ENCODE peak calls at places on chromosomes 16 and 17, in seven cellular contexts. H, R, L, S, U, V and D are unnamed samples.

GRCh38 chr17:50794361-50794760 is 27.0 kb upstream of the ANKRD40CL start:
- DNase-seq in H (no peak), R (no peak), L (no peak), S (no peak), U (no peak), V (no peak), D (no peak)

GRCh38 chr17:70110443-70110880 is 35.4 kb downstream of the KCNJ16 start:
- DNase-seq in H (no peak), R (no peak), L (no peak), S (no peak), U (no peak), V (no peak), D (peak; percentile 93)

GRCh38 chr16:56277040-56277439 is 85.8 kb downstream of the GNAO1 start:
- DNase-seq in H (no peak), R (peak; percentile 9), L (no peak), S (no peak), U (no peak), V (no peak), D (no peak)

GRCh38 chr16:74580828-74581227 is 26.1 kb downstream of the GLG1 start:
- DNase-seq in H (no peak), R (no peak), L (no peak), S (no peak), U (no peak), V (no peak), D (no peak)

GRCh38 chr17:34706029-34706428 is 126.6 kb downstream of the TMEM132E start:
- DNase-seq in H (no peak), R (no peak), L (peak; percentile 13), S (no peak), U (no peak), V (no peak), D (no peak)

GRCh38 chr16:83967838-83968482 is at the start of gene NECAB2:
- DNase-seq in H (no peak), R (peak; percentile 41), L (peak; percentile 62), S (no peak), U (peak; percentile 74), V (no peak), D (no peak)

GRCh38 chr17:70869402-70870085 is 700.2 kb downstream of the KCNJ2 start:
- DNase-seq in H (no peak), R (no peak), L (no peak), S (no peak), U (no peak), V (no peak), D (no peak)

GRCh38 chr17:61157246-61157887 is 242.3 kb upstream of the TBX2 start:
- DNase-seq in H (no peak), R (peak; percentile 42), L (no peak), S (no peak), U (no peak), V (no peak), D (no peak)

GRCh38 chr16:17827313-17827712 is 356.6 kb upstream of the XYLT1 start:
- DNase-seq in H (no peak), R (no peak), L (no peak), S (no peak), U (no peak), V (no peak), D (no peak)

GRCh38 chr16:71426069-71426879 is 15.6 kb downstream of the TLE7 start:
- DNase-seq in H (no peak), R (peak; percentile 97), L (no peak), S (no peak), U (no peak), V (no peak), D (peak; percentile 57)

GRCh38 chr16:89498839-89499238 is 8.5 kb upstream of the ANKRD11 start:
- DNase-seq in H (peak; percentile 81), R (no peak), L (no peak), S (peak; percentile 37), U (no peak), V (no peak), D (no peak)

GRCh38 chr17:27491713-27492190 is 35.5 kb downstream of the KSR1 start:
- DNase-seq in H (no peak), R (no peak), L (no peak), S (no peak), U (no peak), V (no peak), D (no peak)

GRCh38 chr17:69684251-69684650 is 269.8 kb downstream of the MAP2K6 start:
- DNase-seq in H (no peak), R (no peak), L (no peak), S (no peak), U (no peak), V (no peak), D (no peak)

GRCh38 chr16:81179219-81179618 is 59.3 kb upstream of the BCO1 start:
- DNase-seq in H (no peak), R (no peak), L (no peak), S (no peak), U (no peak), V (no peak), D (no peak)

GRCh38 chr17:78717431-78717980 is 64.6 kb downstream of the CYTH1 start:
- DNase-seq in H (peak; percentile 28), R (peak; percentile 74), L (no peak), S (no peak), U (no peak), V (no peak), D (no peak)
- H3K4me3 ChIP-seq in H (peak overlapping the region; percentile 28), R (peak overlapping the region; percentile 42), L (peak overlapping the region; percentile 15), S (no peak overlapping the region), U (peak overlapping the region; percentile 36), V (peak overlapping the region; percentile 53), D (peak overlapping the region; percentile 60)

GRCh38 chr17:8439681-8440080 is 4.0 kb downstream of the NDEL1 start:
- DNase-seq in H (no peak), R (no peak), L (no peak), S (no peak), U (no peak), V (no peak), D (no peak)

GRCh38 chr17:8438441-8438840 is 2.8 kb downstream of the NDEL1 start:
- DNase-seq in H (no peak), R (no peak), L (no peak), S (no peak), U (no peak), V (no peak), D (no peak)

GRCh38 chr17:8430966-8431365 is 4.7 kb upstream of the NDEL1 start:
- DNase-seq in H (peak; percentile 89), R (no peak), L (peak; percentile 56), S (no peak), U (peak; percentile 60), V (peak; percentile 94), D (no peak)

GRCh38 chr17:8436169-8436932 is 667 bp downstream of the NDEL1 start:
- DNase-seq in H (no peak), R (peak; percentile 85), L (peak; percentile 71), S (peak; percentile 87), U (no peak), V (peak; percentile 74), D (no peak)

GRCh38 chr17:8435245-8436168 is at the start of gene NDEL1:
- DNase-seq in H (peak; percentile 98), R (peak; percentile 100), L (peak; percentile 100), S (peak; percentile 100), U (peak; percentile 99), V (peak; percentile 98), D (peak; percentile 52)
- TF ChIP-seq CTCF in H (no peak), R (no peak), L (no peak), S (no peak), U (no peak), V (no peak), D (no peak)

GRCh38 chr17:15912416-15912955 is 32.4 kb upstream of the ADORA2B start:
- DNase-seq in H (no peak), R (no peak), L (no peak), S (no peak), U (no peak), V (no peak), D (no peak)

GRCh38 chr17:15915996-15916395 is 28.9 kb upstream of the ADORA2B start:
- DNase-seq in H (no peak), R (no peak), L (no peak), S (no peak), U (no peak), V (no peak), D (no peak)

GRCh38 chr17:15910791-15911190 is 34.1 kb upstream of the ADORA2B start:
- DNase-seq in H (no peak), R (no peak), L (no peak), S (no peak), U (no peak), V (no peak), D (no peak)

GRCh38 chr17:15914400-15915165 is 30.3 kb upstream of the ADORA2B start:
- DNase-seq in H (no peak), R (no peak), L (no peak), S (no peak), U (no peak), V (no peak), D (no peak)

DNA sequence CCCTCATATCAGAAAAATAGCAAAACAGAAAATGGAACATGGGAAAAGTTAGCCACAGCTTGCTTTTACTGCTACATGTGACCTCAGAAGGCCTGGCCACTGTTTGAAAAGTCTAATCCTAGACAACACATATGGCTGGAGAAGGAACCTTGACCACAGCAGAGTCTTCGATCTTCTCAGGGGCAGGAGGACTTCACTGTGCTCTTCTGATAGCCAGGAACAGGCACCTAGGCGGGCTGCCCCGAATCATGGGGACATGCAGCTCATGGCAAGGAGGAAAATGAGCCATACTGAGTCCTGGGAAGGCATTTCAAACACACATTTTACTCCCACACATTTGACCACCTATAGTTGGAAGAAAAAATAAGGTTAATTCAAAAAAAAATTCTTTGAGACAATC is 31.1 kb upstream of the ADORA2B start:
- DNase-seq in H (no peak), R (no peak), L (no peak), S (no peak), U (no peak), V (no peak), D (no peak)
- H3K4me3 ChIP-seq in H (no peak overlapping the region), R (no peak overlapping the region), L (no peak overlapping the region), S (no peak overlapping the region), U (no peak overlapping the region), V (no peak overlapping the region), D (no peak overlapping the region)

GRCh38 chr17:29731589-29731929 is 108.8 kb upstream of the CORO6 start:
- DNase-seq in H (no peak), R (no peak), L (no peak), S (no peak), U (no peak), V (no peak), D (no peak)

GRCh38 chr17:29728490-29728889 is 105.8 kb upstream of the CORO6 start:
- DNase-seq in H (no peak), R (no peak), L (no peak), S (no peak), U (no peak), V (no peak), D (no peak)

GRCh38 chr17:29723283-29724047 is 100.8 kb upstream of the CORO6 start:
- DNase-seq in H (no peak), R (no peak), L (no peak), S (no peak), U (no peak), V (no peak), D (no peak)

GRCh38 chr17:29722411-29723198 is 99.9 kb upstream of the CORO6 start:
- DNase-seq in H (peak; percentile 47), R (no peak), L (no peak), S (no peak), U (no peak), V (peak; percentile 79), D (peak; percentile 78)

DNA sequence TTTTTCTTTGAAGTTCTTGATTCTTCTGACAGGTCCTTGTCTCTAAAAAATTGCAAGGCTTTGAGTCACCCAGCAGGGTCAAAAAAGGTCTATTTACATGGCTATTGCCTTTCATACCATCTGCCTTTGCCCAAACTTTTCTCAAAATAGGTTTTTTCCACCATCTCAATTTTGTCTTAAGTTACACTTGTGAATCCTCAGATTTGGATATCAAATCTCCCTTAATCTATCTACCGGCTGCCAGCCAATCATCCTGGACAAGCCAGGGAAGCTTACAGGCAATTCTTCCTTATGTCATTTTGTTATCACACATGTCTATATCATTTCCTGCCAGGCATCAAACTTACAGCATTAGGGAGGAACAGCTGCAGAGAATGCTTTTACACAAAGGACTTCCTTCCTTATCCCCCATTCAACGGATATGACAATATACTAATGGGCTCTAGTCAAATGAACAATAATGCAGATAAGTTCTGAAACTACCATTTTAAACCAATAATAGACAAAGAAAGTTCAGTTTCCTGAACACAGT is 104.1 kb upstream of the CORO6 start:
- DNase-seq in H (no peak), R (no peak), L (no peak), S (no peak), U (no peak), V (no peak), D (no peak)
- TF ChIP-seq CTCF in H (no peak), R (no peak), L (no peak), S (no peak), U (no peak), V (no peak), D (no peak)